ENCODE peak calls at places on chromosomes 1 and 21, in seven cellular contexts. D, P, B, V, C, Y and F are unnamed samples.

GRCh38 chr1:184823080-184823479 is 68.4 kb upstream of the EDEM3 start:
- DNase-seq in D (no peak), P (no peak), B (no peak), V (no peak), C (no peak), Y (no peak), F (peak)

GRCh38 chr1:165827199-165828102 is at the start of gene UCK2:
- DNase-seq in D (peak), P (peak), B (peak), V (peak), C (peak), Y (peak), F (peak)

GRCh38 chr1:172320723-172321122 is 99.8 kb upstream of the C1orf105 start:
- DNase-seq in D (no peak), P (no peak), B (no peak), V (no peak), C (no peak), Y (no peak), F (no peak)

GRCh38 chr1:9809122-9809521 is 14.6 kb downstream of the CLSTN1 start:
- DNase-seq in D (no peak), P (no peak), B (no peak), V (no peak), C (no peak), Y (no peak), F (no peak)

GRCh38 chr1:109089242-109090015 is 1.1 kb upstream of the TMEM167B start:
- DNase-seq in D (peak), P (no peak), B (peak), V (peak), C (peak), Y (peak), F (peak)

GRCh38 chr1:245701631-245702030 is 546.8 kb downstream of the KIF26B start:
- DNase-seq in D (no peak), P (no peak), B (no peak), V (no peak), C (no peak), Y (no peak), F (no peak)

GRCh38 chr21:42003051-42003461 is 7.1 kb downstream of the ZBTB21 start:
- DNase-seq in D (no peak), P (no peak), B (no peak), V (no peak), C (no peak), Y (no peak), F (no peak)

GRCh38 chr1:20008391-20008841 is 29.0 kb upstream of the PLA2G2A start:
- DNase-seq in D (no peak), P (peak), B (no peak), V (peak), C (peak), Y (peak), F (no peak)

GRCh38 chr1:15102646-15103045 is 50.9 kb upstream of the TMEM51 start:
- DNase-seq in D (no peak), P (no peak), B (no peak), V (no peak), C (no peak), Y (no peak), F (no peak)

GRCh38 chr1:11563560-11564069 is 84.7 kb downstream of the DISP3 start:
- DNase-seq in D (no peak), P (no peak), B (no peak), V (no peak), C (no peak), Y (no peak), F (no peak)

GRCh38 chr1:236545621-236546169 is 21.9 kb downstream of the LGALS8 start:
- DNase-seq in D (no peak), P (no peak), B (no peak), V (no peak), C (no peak), Y (no peak), F (no peak)

GRCh38 chr1:23545851-23546250 is 13.4 kb downstream of the ID3 start:
- DNase-seq in D (no peak), P (no peak), B (no peak), V (no peak), C (no peak), Y (no peak), F (no peak)

GRCh38 chr1:91819038-91819788 is 66.7 kb downstream of the TGFBR3 start:
- DNase-seq in D (no peak), P (no peak), B (no peak), V (no peak), C (no peak), Y (no peak), F (no peak)

GRCh38 chr1:195130598-195130997 is 1477.6 kb downstream of the KCNT2 start:
- DNase-seq in D (no peak), P (no peak), B (no peak), V (no peak), C (no peak), Y (no peak), F (no peak)

GRCh38 chr1:107535091-107535490 is 394.3 kb downstream of the NTNG1 start:
- DNase-seq in D (no peak), P (no peak), B (no peak), V (no peak), C (no peak), Y (no peak), F (no peak)

GRCh38 chr1:214670098-214670497 is 67.1 kb downstream of the CENPF start:
- DNase-seq in D (no peak), P (no peak), B (no peak), V (no peak), C (peak), Y (peak), F (no peak)

GRCh38 chr1:19373206-19374126 is 61.3 kb downstream of the SLC66A1 start:
- DNase-seq in D (no peak), P (no peak), B (no peak), V (no peak), C (peak), Y (no peak), F (no peak)

GRCh38 chr1:203380395-203381150 is 29.7 kb upstream of the FMOD start:
- DNase-seq in D (no peak), P (no peak), B (no peak), V (no peak), C (peak), Y (no peak), F (no peak)

GRCh38 chr1:162562452-162562828 is 918 bp downstream of the UAP1 start:
- DNase-seq in D (peak), P (no peak), B (no peak), V (no peak), C (peak), Y (no peak), F (no peak)

GRCh38 chr1:29767088-29767685 is 530.9 kb downstream of the PTPRU start:
- DNase-seq in D (peak), P (peak), B (peak), V (peak), C (no peak), Y (no peak), F (no peak)

GRCh38 chr1:68166348-68166747 is 66.0 kb downstream of the WLS start:
- DNase-seq in D (no peak), P (no peak), B (no peak), V (no peak), C (no peak), Y (no peak), F (no peak)

GRCh38 chr1:53090227-53091147 is 28.5 kb downstream of the PODN start:
- DNase-seq in D (peak), P (peak), B (peak), V (no peak), C (no peak), Y (peak), F (peak)

GRCh38 chr1:200959341-200959985 is 64.1 kb downstream of the KIF21B start:
- DNase-seq in D (peak), P (no peak), B (no peak), V (no peak), C (no peak), Y (no peak), F (no peak)

GRCh38 chr21:42595281-42596187 is 57.9 kb upstream of the PDE9A start:
- DNase-seq in D (peak), P (no peak), B (no peak), V (no peak), C (no peak), Y (no peak), F (no peak)

GRCh38 chr1:23444104-23444533 is 19.6 kb upstream of the TCEA3 start:
- DNase-seq in D (peak), P (peak), B (no peak), V (peak), C (peak), Y (peak), F (peak)

GRCh38 chr1:54013393-54014008 is 4.5 kb downstream of the LDLRAD1 start:
- DNase-seq in D (no peak), P (peak), B (no peak), V (no peak), C (no peak), Y (no peak), F (no peak)

GRCh38 chr1:62082456-62083363 is 111.9 kb upstream of the L1TD1 start:
- DNase-seq in D (peak), P (no peak), B (no peak), V (no peak), C (peak), Y (no peak), F (no peak)

GRCh38 chr21:39763282-39763970 is 18.4 kb downstream of the IGSF5 start:
- DNase-seq in D (no peak), P (no peak), B (no peak), V (no peak), C (peak), Y (no peak), F (no peak)

GRCh38 chr21:20968391-20968790 is 29.8 kb upstream of the NCAM2 start:
- DNase-seq in D (no peak), P (no peak), B (no peak), V (no peak), C (no peak), Y (no peak), F (no peak)

GRCh38 chr21:20970691-20971090 is 27.5 kb upstream of the NCAM2 start:
- DNase-seq in D (no peak), P (no peak), B (no peak), V (no peak), C (no peak), Y (no peak), F (no peak)

GRCh38 chr21:20971296-20971921 is 26.8 kb upstream of the NCAM2 start:
- DNase-seq in D (no peak), P (no peak), B (no peak), V (no peak), C (peak), Y (peak), F (no peak)
- TF ChIP-seq CTCF in D (no peak), P (peak), B (peak), V (no peak), C (no peak), Y (peak), F (no peak)

GRCh38 chr1:67138813-67139539 is 4.2 kb upstream of the C1orf141 start:
- DNase-seq in D (peak), P (no peak), B (no peak), V (no peak), C (no peak), Y (no peak), F (no peak)
- H3K27ac ChIP-seq in D (peak), P (no peak), B (no peak), V (no peak), C (no peak), Y (no peak), F (no peak)

DNA sequence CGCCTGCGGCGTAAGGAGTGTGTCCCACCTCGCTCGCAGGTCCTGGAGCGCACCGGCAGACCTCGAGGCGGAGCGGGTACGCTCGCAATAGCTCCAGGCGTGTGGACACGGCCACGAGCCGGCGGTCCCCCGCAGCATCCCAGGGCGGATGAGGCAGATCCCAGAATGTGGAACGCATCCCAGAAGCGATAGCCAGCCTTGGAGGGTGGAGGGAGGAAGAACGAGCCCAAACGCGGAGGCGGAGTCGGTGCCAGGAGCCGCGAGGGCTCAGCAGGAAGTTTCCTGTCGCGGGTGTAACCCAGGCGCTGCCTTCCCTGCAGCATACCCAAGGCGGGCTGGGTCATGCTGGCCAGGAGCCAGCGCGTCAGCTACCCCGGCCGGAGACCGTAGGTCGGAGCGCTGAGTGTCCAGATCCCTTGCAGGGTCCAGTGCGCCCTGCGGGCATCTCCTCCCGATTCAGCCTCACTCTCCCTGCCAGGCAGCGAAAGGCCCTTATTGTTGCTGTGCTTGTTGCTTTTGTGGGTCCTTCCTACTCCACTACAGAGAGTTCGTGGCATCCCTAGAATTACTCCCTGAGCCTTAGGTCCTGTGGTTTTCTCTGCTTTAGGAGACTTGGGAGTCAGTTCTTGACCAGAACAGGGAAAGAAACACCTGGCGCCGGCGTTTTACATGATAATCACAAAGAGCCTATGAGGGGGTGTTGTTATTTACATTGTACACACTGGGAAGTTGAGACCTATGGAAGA is 27.7 kb downstream of the STYXL2 start:
- DNase-seq in D (peak), P (no peak), B (peak), V (peak), C (peak), Y (no peak), F (no peak)
- H3K4me3 ChIP-seq in D (peak), P (peak), B (peak), V (peak), C (peak), Y (peak), F (no peak)

GRCh38 chr1:113453771-113454083 is 63.4 kb downstream of the MAGI3 start:
- DNase-seq in D (no peak), P (no peak), B (no peak), V (no peak), C (no peak), Y (no peak), F (no peak)

GRCh38 chr1:113456967-113457366 is 66.7 kb downstream of the MAGI3 start:
- DNase-seq in D (peak), P (no peak), B (no peak), V (peak), C (peak), Y (no peak), F (peak)

GRCh38 chr1:113455374-113455773 is 65.1 kb downstream of the MAGI3 start:
- DNase-seq in D (no peak), P (no peak), B (no peak), V (no peak), C (no peak), Y (no peak), F (no peak)

GRCh38 chr1:113451710-113452109 is 61.4 kb downstream of the MAGI3 start:
- DNase-seq in D (no peak), P (no peak), B (no peak), V (no peak), C (no peak), Y (no peak), F (no peak)

DNA sequence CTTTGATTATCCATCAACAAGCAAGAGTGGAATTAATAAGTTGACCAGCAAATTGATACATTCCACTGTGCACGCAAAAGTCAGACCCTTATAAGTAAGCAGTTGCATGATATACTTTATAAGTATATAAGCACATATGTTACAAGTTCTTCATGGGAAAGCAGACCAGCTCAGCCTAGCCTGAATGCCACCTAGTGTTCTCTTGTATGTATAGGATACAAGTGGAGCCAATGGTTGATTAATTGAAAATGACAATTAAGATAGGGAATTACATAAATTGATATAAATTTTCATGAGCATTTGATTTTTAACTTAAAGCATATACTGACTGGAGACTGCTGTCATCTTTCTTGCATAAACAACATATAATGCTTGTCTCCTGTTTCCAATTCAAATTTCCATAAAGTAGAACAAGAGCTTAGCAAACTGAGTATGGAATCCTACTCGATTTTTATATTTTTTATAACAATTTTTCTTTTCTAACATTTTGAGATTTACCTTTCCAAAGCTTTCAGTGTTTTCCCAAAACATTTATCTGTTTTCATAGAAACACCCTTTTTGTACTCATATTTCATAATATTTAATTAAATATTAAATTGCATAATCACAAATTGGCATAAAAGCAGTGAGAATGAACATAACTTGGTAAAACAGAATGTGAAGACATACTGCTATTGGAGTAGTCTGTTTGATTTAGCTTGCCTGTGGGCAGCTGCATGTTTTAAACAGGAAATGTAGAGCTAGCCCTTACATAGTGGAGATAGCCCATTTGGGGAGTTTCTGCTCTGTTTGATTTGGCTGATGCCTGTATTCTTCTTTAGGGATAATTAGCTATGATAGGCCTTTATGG is 62.8 kb downstream of the MAGI3 start:
- DNase-seq in D (peak), P (no peak), B (no peak), V (no peak), C (no peak), Y (no peak), F (no peak)
- TF ChIP-seq CTCF in D (peak), P (peak), B (peak), V (peak), C (no peak), Y (peak), F (peak)

DNA sequence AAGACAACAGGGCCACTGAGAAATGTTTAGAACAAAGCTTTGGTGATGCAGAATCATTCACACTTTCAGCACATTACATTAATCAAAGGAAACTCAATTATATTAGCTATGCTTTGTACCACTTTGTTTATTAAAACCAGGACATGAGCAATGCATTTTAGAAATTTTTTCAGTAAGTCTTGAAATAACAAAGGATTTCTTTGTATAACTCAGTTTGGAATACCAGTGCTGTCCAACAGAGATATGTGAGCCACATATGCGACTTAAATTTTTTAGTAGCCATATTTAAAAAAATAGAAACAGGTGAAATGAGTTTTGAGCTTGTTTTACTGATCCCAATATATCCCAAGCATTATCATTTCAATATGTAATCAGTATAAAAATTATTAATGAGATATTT is 18.8 kb upstream of the F3 start:
- DNase-seq in D (no peak), P (no peak), B (no peak), V (no peak), C (no peak), Y (no peak), F (no peak)
- H3K27ac ChIP-seq in D (no peak), P (no peak), B (no peak), V (no peak), C (no peak), Y (no peak), F (no peak)

GRCh38 chr1:65150583-65151263 is 2.7 kb downstream of the AK4 start:
- DNase-seq in D (no peak), P (no peak), B (no peak), V (no peak), C (no peak), Y (no peak), F (no peak)
- H3K4me3 ChIP-seq in D (no peak), P (no peak), B (no peak), V (no peak), C (no peak), Y (peak), F (no peak)

GRCh38 chr1:237672748-237673147 is 218.0 kb downstream of the ZP4 start:
- DNase-seq in D (no peak), P (no peak), B (no peak), V (no peak), C (no peak), Y (no peak), F (no peak)
- TF ChIP-seq CTCF in D (no peak), P (no peak), B (no peak), V (no peak), C (no peak), Y (no peak), F (no peak)

DNA sequence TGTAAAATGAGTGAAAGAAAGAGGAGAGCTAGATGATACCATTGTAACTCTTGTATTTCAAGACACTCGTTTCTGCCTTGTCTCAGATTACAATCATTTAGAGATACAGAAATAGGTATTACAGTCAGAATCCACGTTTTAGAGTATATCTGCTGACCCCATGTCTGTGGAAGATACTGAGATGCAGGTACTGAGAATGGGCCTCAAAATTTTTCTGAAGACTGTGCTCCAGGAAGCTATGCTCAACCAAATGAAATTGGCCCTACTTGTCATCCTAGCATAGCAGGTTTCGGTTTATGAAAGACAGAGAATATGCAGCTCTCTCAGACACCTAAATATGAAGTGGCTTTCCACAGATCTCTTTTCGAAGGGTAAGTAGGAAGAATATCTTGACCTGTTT is 6.0 kb upstream of the WARS2 start:
- DNase-seq in D (no peak), P (no peak), B (no peak), V (no peak), C (no peak), Y (no peak), F (no peak)
- H3K27ac ChIP-seq in D (no peak), P (no peak), B (no peak), V (no peak), C (no peak), Y (no peak), F (peak)